ENCODE peak calls at places on chromosomes 1 and 21, in seven cellular contexts. K is non-pigmented ciliary epithelial cell; C is T-helper 1 cell; J is M059J; P is globus pallidus; M is AG20443; Z is activated effector memory CD4-positive, alpha-beta T cell treated with anti-CD3 and anti-CD28 coated beads, Interleukin-2, amount 50 U/mL, for 16 hours. A is an unnamed sample.

GRCh38 chr1:151495316-151495715 is 15.9 kb upstream of the CGN start:
- DNase-seq in Z (no peak), P (peak), K (no peak), M (no peak), C (no peak), J (no peak), A (peak)

GRCh38 chr1:16293568-16293967 is 56.6 kb upstream of the CPLANE2 start:
- DNase-seq in P (peak), Z (no peak), K (no peak), J (no peak), M (no peak), C (no peak), A (peak)

GRCh38 chr1:201495447-201496295 is 11.3 kb downstream of the CSRP1 start:
- DNase-seq in C (no peak), M (peak), Z (no peak), J (no peak), P (peak), K (no peak), A (peak)

GRCh38 chr21:17610862-17611261 is 1.8 kb downstream of the BTG3 start:
- DNase-seq in Z (no peak), M (peak), K (no peak), P (peak), C (no peak), J (peak), A (peak)

GRCh38 chr1:64139877-64140276 is 63.5 kb upstream of the UBE2U start:
- DNase-seq in Z (no peak), J (no peak), C (no peak), K (no peak), M (no peak), P (no peak), A (no peak)

GRCh38 chr1:12629974-12630760 is 12.2 kb upstream of the DHRS3 start:
- DNase-seq in M (no peak), Z (no peak), K (no peak), C (no peak), P (no peak), J (no peak), A (no peak)

GRCh38 chr1:181126871-181127587 is 38.5 kb downstream of the IER5 start:
- DNase-seq in K (no peak), C (no peak), M (no peak), P (no peak), J (peak), Z (no peak), A (no peak)

GRCh38 chr1:153465728-153466625 is 5.5 kb upstream of the S100A7 start:
- DNase-seq in M (peak), P (no peak), K (no peak), C (peak), J (peak), Z (peak), A (peak)

GRCh38 chr1:243849089-243850012 is 692 bp downstream of the AKT3 start:
- DNase-seq in P (peak), C (peak), J (peak), M (peak), Z (peak), K (no peak), A (peak)

GRCh38 chr1:109281680-109282496 is 1.1 kb downstream of the PSRC1 start:
- DNase-seq in P (no peak), J (peak), K (no peak), Z (no peak), M (no peak), C (no peak), A (peak)

GRCh38 chr1:96400074-96400473 is 321.5 kb upstream of the PTBP2 start:
- DNase-seq in J (peak), C (no peak), M (no peak), K (no peak), P (no peak), Z (no peak), A (no peak)

GRCh38 chr1:157834430-157834829 is 7.2 kb downstream of the CD5L start:
- DNase-seq in M (no peak), Z (no peak), C (no peak), J (no peak), K (no peak), P (no peak), A (no peak)

GRCh38 chr21:38768385-38769071 is 37.2 kb upstream of the ETS2 start:
- DNase-seq in C (peak), Z (peak), J (peak), M (peak), K (peak), P (no peak), A (no peak)

GRCh38 chr1:145994391-145995120 is 1.8 kb downstream of the TXNIP start:
- DNase-seq in Z (peak), P (no peak), J (no peak), K (no peak), C (no peak), M (no peak), A (no peak)

GRCh38 chr1:11858968-11859871 is 475 bp upstream of the NPPB start:
- DNase-seq in P (no peak), C (peak), J (peak), Z (peak), M (peak), K (no peak), A (no peak)

GRCh38 chr1:151908228-151908691 is 1.1 kb downstream of the THEM4 start:
- DNase-seq in P (no peak), J (no peak), Z (no peak), K (no peak), C (no peak), M (peak), A (no peak)

GRCh38 chr1:181685216-181685615 is 201.9 kb downstream of the CACNA1E start:
- DNase-seq in P (no peak), K (no peak), M (no peak), J (no peak), C (no peak), Z (no peak), A (no peak)

GRCh38 chr1:151311589-151312331 is 15.5 kb downstream of the PI4KB start:
- DNase-seq in C (peak), Z (peak), J (peak), M (peak), P (no peak), K (peak), A (peak)